ENCODE peak calls at places on chromosomes 11 and 22, in eight cellular contexts. One of them, this sample, is unnamed.

GRCh38 chr22:31193092-31193491 is 19.0 kb upstream of the LIMK2 start:
- DNase-seq in PC-3: no peak
- DNase-seq in HCT116: no peak
- DNase-seq in CD8-positive, alpha-beta T cell: no peak
- DNase-seq in fibroblast of lung: no peak
- DNase-seq in lung: no peak
- DNase-seq in tibial artery: no peak
- DNase-seq in body of pancreas: no peak
- DNase-seq in this sample: no peak

GRCh38 chr11:18010271-18010670 is 2.6 kb downstream of the SERGEF start:
- DNase-seq in body of pancreas: no peak
- DNase-seq in tibial artery: no peak
- DNase-seq in PC-3: no peak
- DNase-seq in lung: no peak
- DNase-seq in fibroblast of lung: no peak
- DNase-seq in HCT116: no peak
- DNase-seq in CD8-positive, alpha-beta T cell: no peak
- DNase-seq in this sample: peak; percentile 6

GRCh38 chr11:60924110-60924905 is at the start of gene TMEM132A:
- DNase-seq in fibroblast of lung: peak; percentile 73
- DNase-seq in tibial artery: no peak
- DNase-seq in HCT116: peak; percentile 37
- DNase-seq in lung: peak; percentile 48
- DNase-seq in CD8-positive, alpha-beta T cell: peak; percentile 20
- DNase-seq in PC-3: peak; percentile 82
- DNase-seq in body of pancreas: peak; percentile 78
- DNase-seq in this sample: no peak

GRCh38 chr11:134397304-134398078 is 14.6 kb downstream of the B3GAT1 start:
- DNase-seq in HCT116: no peak
- DNase-seq in tibial artery: no peak
- DNase-seq in PC-3: no peak
- DNase-seq in lung: no peak
- DNase-seq in body of pancreas: no peak
- DNase-seq in fibroblast of lung: no peak
- DNase-seq in CD8-positive, alpha-beta T cell: no peak
- DNase-seq in this sample: no peak

GRCh38 chr11:63699906-63700305 is 18.6 kb downstream of the RTN3 start:
- DNase-seq in body of pancreas: no peak
- DNase-seq in HCT116: no peak
- DNase-seq in fibroblast of lung: no peak
- DNase-seq in CD8-positive, alpha-beta T cell: no peak
- DNase-seq in lung: no peak
- DNase-seq in PC-3: no peak
- DNase-seq in tibial artery: no peak
- DNase-seq in this sample: no peak

GRCh38 chr22:48171294-48171693 is 1408.8 kb downstream of the TBC1D22A start:
- DNase-seq in tibial artery: no peak
- DNase-seq in lung: no peak
- DNase-seq in body of pancreas: no peak
- DNase-seq in CD8-positive, alpha-beta T cell: no peak
- DNase-seq in HCT116: no peak
- DNase-seq in PC-3: no peak
- DNase-seq in fibroblast of lung: no peak
- DNase-seq in this sample: no peak

GRCh38 chr11:1304376-1304775 is 5.1 kb downstream of the TOLLIP start:
- DNase-seq in CD8-positive, alpha-beta T cell: no peak
- DNase-seq in body of pancreas: peak; percentile 83
- DNase-seq in lung: peak; percentile 27
- DNase-seq in PC-3: no peak
- DNase-seq in tibial artery: no peak
- DNase-seq in HCT116: no peak
- DNase-seq in fibroblast of lung: peak; percentile 10
- DNase-seq in this sample: no peak

GRCh38 chr22:44340271-44341239 is 27.8 kb upstream of the SHISAL1 start:
- DNase-seq in fibroblast of lung: no peak
- DNase-seq in lung: no peak
- DNase-seq in body of pancreas: no peak
- DNase-seq in HCT116: no peak
- DNase-seq in tibial artery: no peak
- DNase-seq in PC-3: no peak
- DNase-seq in CD8-positive, alpha-beta T cell: no peak
- DNase-seq in this sample: no peak

GRCh38 chr11:122209619-122210377 is 93.8 kb upstream of the BLID start:
- DNase-seq in CD8-positive, alpha-beta T cell: no peak
- DNase-seq in PC-3: no peak
- DNase-seq in tibial artery: peak; percentile 91
- DNase-seq in fibroblast of lung: peak; percentile 82
- DNase-seq in lung: peak; percentile 59
- DNase-seq in body of pancreas: peak; percentile 56
- DNase-seq in HCT116: no peak
- DNase-seq in this sample: no peak

GRCh38 chr22:43631201-43631600 is 180.9 kb downstream of the EFCAB6 start:
- DNase-seq in PC-3: no peak
- DNase-seq in CD8-positive, alpha-beta T cell: no peak
- DNase-seq in HCT116: no peak
- DNase-seq in fibroblast of lung: no peak
- DNase-seq in lung: no peak
- DNase-seq in body of pancreas: no peak
- DNase-seq in tibial artery: no peak
- DNase-seq in this sample: no peak

GRCh38 chr11:66996609-66997273 is 21.6 kb downstream of the C11orf86 start:
- DNase-seq in HCT116: no peak
- DNase-seq in tibial artery: no peak
- DNase-seq in fibroblast of lung: peak; percentile 80
- DNase-seq in CD8-positive, alpha-beta T cell: no peak
- DNase-seq in PC-3: no peak
- DNase-seq in lung: no peak
- DNase-seq in body of pancreas: no peak
- DNase-seq in this sample: no peak

GRCh38 chr22:42711895-42712837 is 8.5 kb downstream of the A4GALT start:
- DNase-seq in body of pancreas: no peak
- DNase-seq in PC-3: no peak
- DNase-seq in lung: no peak
- DNase-seq in fibroblast of lung: no peak
- DNase-seq in tibial artery: no peak
- DNase-seq in HCT116: no peak
- DNase-seq in CD8-positive, alpha-beta T cell: no peak
- DNase-seq in this sample: peak; percentile 65

GRCh38 chr11:43130616-43131015 is 181.2 kb upstream of the API5 start:
- DNase-seq in CD8-positive, alpha-beta T cell: no peak
- DNase-seq in tibial artery: no peak
- DNase-seq in lung: no peak
- DNase-seq in PC-3: no peak
- DNase-seq in HCT116: no peak
- DNase-seq in fibroblast of lung: no peak
- DNase-seq in body of pancreas: no peak
- DNase-seq in this sample: peak; percentile 5

GRCh38 chr11:115081972-115082371 is 403.6 kb downstream of the NXPE2 start:
- DNase-seq in lung: no peak
- DNase-seq in HCT116: no peak
- DNase-seq in fibroblast of lung: no peak
- DNase-seq in CD8-positive, alpha-beta T cell: no peak
- DNase-seq in PC-3: no peak
- DNase-seq in tibial artery: no peak
- DNase-seq in body of pancreas: no peak
- DNase-seq in this sample: no peak

GRCh38 chr11:65377036-65377435 is 5.4 kb downstream of the SLC25A45 start:
- DNase-seq in tibial artery: no peak
- DNase-seq in HCT116: no peak
- DNase-seq in PC-3: no peak
- DNase-seq in lung: no peak
- DNase-seq in fibroblast of lung: no peak
- DNase-seq in body of pancreas: peak; percentile 54
- DNase-seq in CD8-positive, alpha-beta T cell: no peak
- DNase-seq in this sample: no peak

GRCh38 chr11:130689222-130689908 is 226.9 kb downstream of the SNX19 start:
- DNase-seq in fibroblast of lung: peak; percentile 73
- DNase-seq in tibial artery: no peak
- DNase-seq in PC-3: peak; percentile 37
- DNase-seq in lung: no peak
- DNase-seq in body of pancreas: no peak
- DNase-seq in CD8-positive, alpha-beta T cell: no peak
- DNase-seq in HCT116: no peak
- DNase-seq in this sample: no peak

GRCh38 chr11:34105957-34106504 is 602 bp downstream of the NAT10 start:
- DNase-seq in tibial artery: no peak
- DNase-seq in PC-3: peak; percentile 10
- DNase-seq in lung: no peak
- DNase-seq in fibroblast of lung: peak; percentile 34
- DNase-seq in body of pancreas: no peak
- DNase-seq in CD8-positive, alpha-beta T cell: no peak
- DNase-seq in HCT116: no peak
- DNase-seq in this sample: no peak

GRCh38 chr11:60857378-60858232 is 1.9 kb upstream of the PTGDR2 start:
- DNase-seq in fibroblast of lung: no peak
- DNase-seq in lung: no peak
- DNase-seq in HCT116: no peak
- DNase-seq in tibial artery: no peak
- DNase-seq in CD8-positive, alpha-beta T cell: no peak
- DNase-seq in body of pancreas: no peak
- DNase-seq in PC-3: peak; percentile 63
- DNase-seq in this sample: no peak

GRCh38 chr11:114159320-114159719 is 99.8 kb downstream of the ZBTB16 start:
- DNase-seq in tibial artery: no peak
- DNase-seq in lung: no peak
- DNase-seq in fibroblast of lung: no peak
- DNase-seq in body of pancreas: no peak
- DNase-seq in PC-3: peak; percentile 51
- DNase-seq in CD8-positive, alpha-beta T cell: no peak
- DNase-seq in HCT116: no peak
- DNase-seq in this sample: no peak

DNA sequence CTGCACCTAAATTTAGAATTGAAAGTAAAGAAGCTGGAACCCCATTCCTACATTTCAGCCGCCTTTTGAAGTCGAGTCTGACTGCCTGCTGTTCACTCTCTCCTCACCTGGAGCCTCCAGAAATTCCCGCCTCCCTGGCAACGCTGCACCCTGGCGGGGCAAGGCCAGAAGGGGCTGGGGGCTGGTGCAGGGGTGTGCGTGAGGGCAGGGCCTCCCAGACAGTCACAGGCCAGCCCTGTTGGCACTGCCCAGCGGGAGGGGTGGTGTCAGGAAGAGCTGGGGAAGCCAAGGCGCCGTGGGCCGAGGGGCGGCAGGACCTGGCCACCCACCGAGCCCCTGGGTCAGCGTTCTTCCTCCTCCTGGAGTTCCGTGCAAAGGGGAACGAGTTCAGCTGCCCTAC is 123.3 kb downstream of the KCNQ1OT1 start:
- DNase-seq in CD8-positive, alpha-beta T cell: no peak
- DNase-seq in HCT116: no peak
- DNase-seq in tibial artery: peak; percentile 48
- DNase-seq in body of pancreas: peak; percentile 7
- DNase-seq in fibroblast of lung: no peak
- DNase-seq in lung: no peak
- DNase-seq in PC-3: no peak
- DNase-seq in this sample: no peak
- H3K4me3 ChIP-seq in CD8-positive, alpha-beta T cell: no peak overlapping the region
- H3K4me3 ChIP-seq in HCT116: no peak overlapping the region
- H3K4me3 ChIP-seq in tibial artery: no peak overlapping the region
- H3K4me3 ChIP-seq in body of pancreas: no peak overlapping the region
- H3K4me3 ChIP-seq in fibroblast of lung: no peak overlapping the region
- H3K4me3 ChIP-seq in lung: no peak overlapping the region
- H3K4me3 ChIP-seq in PC-3: no peak overlapping the region
- H3K4me3 ChIP-seq in this sample: no peak overlapping the region

DNA sequence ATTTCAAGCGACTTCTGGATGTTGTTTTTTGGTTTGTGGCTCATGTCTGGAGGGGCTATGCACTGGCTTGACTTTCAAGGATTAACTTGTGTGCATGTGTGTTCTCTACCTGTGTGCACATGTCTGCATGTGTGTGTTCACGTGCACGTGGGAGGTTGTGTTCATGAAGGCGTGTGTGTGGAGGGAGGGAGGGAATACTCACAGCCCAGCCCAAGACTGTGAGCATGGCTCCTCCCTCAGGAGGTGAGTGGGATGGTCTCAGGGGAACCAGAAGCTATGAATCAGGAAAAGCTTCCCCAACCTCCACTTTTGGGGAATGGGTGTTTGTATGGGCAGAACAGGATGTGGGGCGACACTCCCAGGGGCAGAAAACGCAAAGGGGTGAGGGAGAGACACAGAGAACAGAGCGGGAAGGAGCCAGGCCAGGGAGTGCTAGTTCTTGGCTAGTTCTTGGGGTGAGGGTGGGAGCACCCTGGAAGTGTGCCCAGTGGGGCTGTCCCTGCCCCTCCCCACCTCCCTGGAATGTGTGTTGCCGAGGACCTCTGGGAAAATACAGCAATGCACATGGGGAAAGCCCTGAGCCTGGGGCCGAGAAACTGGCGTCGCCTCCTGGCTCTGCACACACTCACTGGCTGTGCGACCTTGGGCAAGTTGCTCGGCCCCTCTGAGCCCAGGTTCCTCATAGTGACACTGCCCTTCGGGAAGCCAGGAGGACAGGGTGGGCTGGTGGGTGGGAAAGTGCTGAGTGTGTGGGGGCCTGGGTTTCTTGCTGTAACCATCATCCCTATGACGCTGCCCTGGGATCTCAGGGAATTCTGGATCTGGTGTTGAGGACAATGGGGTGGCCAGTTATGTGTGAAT is 16.9 kb upstream of the ALX4 start:
- DNase-seq in body of pancreas: no peak
- DNase-seq in CD8-positive, alpha-beta T cell: no peak
- DNase-seq in lung: no peak
- DNase-seq in HCT116: no peak
- DNase-seq in tibial artery: no peak
- DNase-seq in PC-3: no peak
- DNase-seq in fibroblast of lung: no peak
- DNase-seq in this sample: no peak
- TF ChIP-seq CTCF in body of pancreas: no peak
- TF ChIP-seq CTCF in CD8-positive, alpha-beta T cell: no peak
- TF ChIP-seq CTCF in lung: no peak
- TF ChIP-seq CTCF in HCT116: no peak
- TF ChIP-seq CTCF in tibial artery: no peak
- TF ChIP-seq CTCF in PC-3: no peak
- TF ChIP-seq CTCF in fibroblast of lung: no peak
- TF ChIP-seq CTCF in this sample: no peak

DNA sequence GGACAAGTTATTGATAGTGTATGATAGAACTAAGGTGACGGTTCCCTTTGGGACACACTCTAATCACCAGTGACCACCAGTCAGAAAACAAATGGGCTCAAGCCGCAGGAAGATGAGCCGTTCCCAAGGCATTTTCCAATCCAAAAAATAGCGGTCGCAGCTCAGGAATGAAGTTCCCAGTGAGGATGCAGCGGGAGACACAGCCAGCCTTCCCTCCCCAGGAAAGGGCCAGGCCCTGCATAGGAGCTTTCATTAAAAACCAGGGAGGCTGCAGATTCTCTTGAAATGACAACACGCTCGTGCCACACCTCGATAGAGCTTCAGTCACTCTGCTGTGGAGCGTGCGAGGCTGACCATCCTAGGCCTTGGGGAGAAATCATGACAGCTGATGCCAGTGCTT is 65.8 kb upstream of the WNT7B start:
- DNase-seq in fibroblast of lung: peak; percentile 33
- DNase-seq in HCT116: no peak
- DNase-seq in body of pancreas: peak; percentile 11
- DNase-seq in PC-3: no peak
- DNase-seq in lung: no peak
- DNase-seq in CD8-positive, alpha-beta T cell: no peak
- DNase-seq in tibial artery: peak; percentile 60
- DNase-seq in this sample: no peak
- H3K4me3 ChIP-seq in fibroblast of lung: peak overlapping the region; percentile 21
- H3K4me3 ChIP-seq in HCT116: no peak overlapping the region
- H3K4me3 ChIP-seq in body of pancreas: no peak overlapping the region
- H3K4me3 ChIP-seq in PC-3: peak overlapping the region; percentile 58
- H3K4me3 ChIP-seq in lung: no peak overlapping the region
- H3K4me3 ChIP-seq in CD8-positive, alpha-beta T cell: no peak overlapping the region
- H3K4me3 ChIP-seq in tibial artery: no peak overlapping the region
- H3K4me3 ChIP-seq in this sample: no peak overlapping the region

GRCh38 chr11:108498046-108498815 is at the start of gene POGLUT3:
- DNase-seq in PC-3: peak; percentile 67
- DNase-seq in CD8-positive, alpha-beta T cell: peak; percentile 45
- DNase-seq in lung: peak; percentile 45
- DNase-seq in tibial artery: peak; percentile 74
- DNase-seq in HCT116: no peak
- DNase-seq in body of pancreas: peak; percentile 55
- DNase-seq in fibroblast of lung: peak; percentile 70
- DNase-seq in this sample: peak; percentile 68
- TF ChIP-seq CTCF in PC-3: no peak
- TF ChIP-seq CTCF in CD8-positive, alpha-beta T cell: no peak
- TF ChIP-seq CTCF in lung: no peak
- TF ChIP-seq CTCF in tibial artery: no peak
- TF ChIP-seq CTCF in HCT116: no peak
- TF ChIP-seq CTCF in body of pancreas: peak; percentile 11
- TF ChIP-seq CTCF in fibroblast of lung: no peak
- TF ChIP-seq CTCF in this sample: no peak

This sample was measured in GM12865.